ENCODE peak calls at places on chromosome 19, in five cellular contexts. J is HT1080; D is EH; X is stimulated activated CD4-positive, alpha-beta T cell treated with anti-CD3 and anti-CD28 coated beads, Interleukin-4, amount 100 ng/mL, for 4 hours; Q is H9. S is an unnamed sample.

GRCh38 chr19:12676384-12676792 is 5.3 kb downstream of the DHPS start:
- DNase-seq in J (peak), D (peak), X (peak), Q (peak), S (peak)

GRCh38 chr19:23392706-23393105 is 2.6 kb downstream of the ZNF91 start:
- DNase-seq in J (no peak), D (no peak), X (no peak), Q (no peak), S (no peak)

GRCh38 chr19:7456964-7457541 is 31.8 kb downstream of the PEX11G start:
- DNase-seq in J (peak), D (peak), X (no peak), Q (no peak), S (no peak)

GRCh38 chr19:51158474-51159129 is 16.5 kb downstream of the SIGLEC7 start:
- DNase-seq in J (peak), D (peak), X (peak), Q (peak), S (no peak)

GRCh38 chr19:51094696-51095279 is 12.1 kb upstream of the KLK14 start:
- DNase-seq in J (no peak), D (peak), X (peak), Q (peak), S (no peak)

GRCh38 chr19:44525721-44526430 is 3.6 kb downstream of the CEACAM20 start:
- DNase-seq in J (no peak), D (no peak), X (no peak), Q (no peak), S (no peak)

GRCh38 chr19:41195675-41196497 is 2.9 kb downstream of the CYP2S1 start:
- DNase-seq in J (peak), D (peak), X (no peak), Q (no peak), S (no peak)

GRCh38 chr19:30255783-30256509 is 116.2 kb upstream of the ZNF536 start:
- DNase-seq in J (no peak), D (no peak), X (no peak), Q (peak), S (no peak)

GRCh38 chr19:3368441-3368795 is 2.0 kb downstream of the NFIC start:
- DNase-seq in J (no peak), D (no peak), X (no peak), Q (no peak), S (peak)

GRCh38 chr19:750640-751423 is at the start of gene MISP:
- DNase-seq in J (no peak), D (no peak), X (no peak), Q (no peak), S (no peak)